ENCODE peak calls at places on chromosomes 3 and 15, in seven cellular contexts. B is iris pigment epithelial cell; G is SHP77; Y is ovary; F is non-pigmented ciliary epithelial cell; M is activated T-helper 1 cell treated with anti-CD3 and anti-CD28 coated beads, Interleukin-2, amount 50 U/mL, for 16 hours; V is tibial nerve. O is an unnamed sample.

GRCh38 chr15:48177383-48177874 is 666 bp downstream of the MYEF2 start:
- DNase-seq in B (peak; percentile 76), Y (no peak), M (no peak), G (peak; percentile 33), V (no peak), F (peak; percentile 27), O (no peak)

GRCh38 chr3:47347217-47347801 is 33.5 kb upstream of the PTPN23 start:
- DNase-seq in G (no peak), B (peak; percentile 54), V (peak; percentile 9), F (no peak), Y (no peak), M (no peak), O (no peak)

GRCh38 chr3:158827773-158828172 is 25.9 kb downstream of the MFSD1 start:
- DNase-seq in Y (no peak), F (no peak), G (no peak), M (no peak), V (no peak), B (no peak), O (no peak)

GRCh38 chr15:69395460-69395859 is 18.7 kb upstream of the KIF23 start:
- DNase-seq in G (no peak), B (no peak), Y (no peak), F (no peak), M (no peak), V (no peak), O (no peak)

GRCh38 chr3:29597376-29598008 is 316.6 kb downstream of the RBMS3 start:
- DNase-seq in G (no peak), F (no peak), Y (no peak), M (no peak), V (no peak), B (peak; percentile 45), O (no peak)

GRCh38 chr3:165206454-165207266 is 10.5 kb upstream of the SLITRK3 start:
- DNase-seq in V (peak; percentile 48), F (peak; percentile 51), G (peak; percentile 91), Y (peak; percentile 68), B (peak; percentile 86), M (no peak), O (peak; percentile 86)

GRCh38 chr15:62455441-62455921 is 290.4 kb upstream of the C2CD4B start:
- DNase-seq in B (peak; percentile 20), Y (no peak), F (no peak), G (no peak), M (no peak), V (no peak), O (no peak)

GRCh38 chr15:101310163-101310480 is 15.1 kb upstream of the SNRPA1 start:
- DNase-seq in B (no peak), G (no peak), V (no peak), M (no peak), Y (no peak), F (no peak), O (no peak)

GRCh38 chr3:123862152-123862551 is 22.0 kb downstream of the MYLK start:
- DNase-seq in Y (no peak), M (no peak), B (no peak), V (no peak), F (no peak), G (no peak), O (no peak)

GRCh38 chr15:78768096-78768495 is 43.2 kb downstream of the ADAMTS7 start:
- DNase-seq in Y (peak; percentile 15), V (no peak), M (no peak), G (no peak), B (no peak), F (no peak), O (no peak)

GRCh38 chr3:156459434-156459833 is 95.5 kb downstream of the SSR3 start:
- DNase-seq in B (no peak), G (no peak), M (no peak), Y (no peak), V (no peak), F (no peak), O (no peak)

GRCh38 chr3:183917776-183918175 is 33.1 kb upstream of the PARL start:
- DNase-seq in V (no peak), Y (no peak), B (no peak), F (no peak), M (no peak), G (no peak), O (no peak)

GRCh38 chr3:10547841-10548783 is 42.7 kb upstream of the ATP2B2 start:
- DNase-seq in F (no peak), B (no peak), G (no peak), Y (no peak), M (no peak), V (no peak), O (no peak)

GRCh38 chr15:31396881-31397560 is 70.4 kb downstream of the KLF13 start:
- DNase-seq in V (peak; percentile 86), F (no peak), M (no peak), B (peak; percentile 58), Y (peak; percentile 76), G (peak; percentile 87), O (peak; percentile 95)

GRCh38 chr15:63274427-63274826 is 3.0 kb upstream of the APH1B start:
- DNase-seq in Y (no peak), G (no peak), V (no peak), M (no peak), B (no peak), F (no peak), O (no peak)

GRCh38 chr15:90837052-90837621 is 31.3 kb upstream of the FURIN start:
- DNase-seq in Y (no peak), B (no peak), F (no peak), G (no peak), V (no peak), M (no peak), O (no peak)

GRCh38 chr3:133532951-133533350 is 40.5 kb upstream of the CDV3 start:
- DNase-seq in V (no peak), F (peak; percentile 41), B (peak; percentile 76), M (no peak), Y (no peak), G (no peak), O (no peak)

GRCh38 chr3:190252080-190252479 is 70.2 kb downstream of the CLDN1 start:
- DNase-seq in M (no peak), V (peak; percentile 34), Y (no peak), F (peak; percentile 55), G (no peak), B (peak; percentile 94), O (no peak)

GRCh38 chr3:151200586-151200985 is 2.4 kb downstream of the GPR171 start:
- DNase-seq in G (no peak), Y (no peak), F (no peak), M (no peak), V (no peak), B (no peak), O (no peak)

GRCh38 chr15:63834500-63835210 is 907 bp upstream of the HERC1 start:
- DNase-seq in F (no peak), B (no peak), M (no peak), Y (no peak), V (peak; percentile 6), G (no peak), O (no peak)

GRCh38 chr3:52346623-52347530 is 30.8 kb downstream of the DNAH1 start:
- DNase-seq in M (no peak), B (peak; percentile 70), G (no peak), F (no peak), Y (no peak), V (no peak), O (peak; percentile 51)

GRCh38 chr3:193569119-193569518 is 14.4 kb upstream of the ATP13A4 start:
- DNase-seq in B (no peak), F (no peak), V (no peak), Y (no peak), M (no peak), G (no peak), O (no peak)

GRCh38 chr3:30481241-30481640 is 125.2 kb upstream of the TGFBR2 start:
- DNase-seq in V (no peak), Y (no peak), M (no peak), F (no peak), G (no peak), B (no peak), O (no peak)

GRCh38 chr15:77909131-77909940 is 168.2 kb downstream of the TBC1D2B start:
- DNase-seq in G (no peak), B (no peak), F (no peak), M (no peak), V (no peak), Y (no peak), O (no peak)

GRCh38 chr3:10833855-10834414 is 17.9 kb downstream of the SLC6A11 start:
- DNase-seq in V (no peak), M (no peak), B (no peak), Y (no peak), F (no peak), G (no peak), O (no peak)

GRCh38 chr3:55330355-55330754 is 156.8 kb downstream of the WNT5A start:
- DNase-seq in B (peak; percentile 96), M (no peak), F (peak; percentile 96), V (no peak), Y (no peak), G (peak; percentile 7), O (peak; percentile 79)